ENCODE peak calls at places on chromosomes 12 and 14, in ten cellular contexts. One of them, this sample, is unnamed.

GRCh38 chr14:65277027-65277426 is 135.5 kb upstream of the FUT8 start:
- DNase-seq in choroid plexus epithelial cell: no peak
- DNase-seq in activated CD8-positive, alpha-beta memory T cell treated with anti-CD3 and anti-CD28 coated beads, Interleukin-2, amount 50 U/mL, for 48 hours: no peak
- DNase-seq in stimulated activated CD8-positive, alpha-beta memory T cell treated with anti-CD3 and anti-CD28 coated beads, Interleukin-2, amount 100 ng/mL, for 1 hour: no peak
- DNase-seq in A549: no peak
- DNase-seq in mucosa of descending colon: no peak
- DNase-seq in psoas muscle: no peak
- DNase-seq in fibroblast of gingiva: peak
- DNase-seq in aorta: no peak
- DNase-seq in left cardiac atrium: no peak
- DNase-seq in this sample: no peak

GRCh38 chr12:101783838-101784237 is 44.6 kb upstream of the SYCP3 start:
- DNase-seq in choroid plexus epithelial cell: no peak
- DNase-seq in activated CD8-positive, alpha-beta memory T cell treated with anti-CD3 and anti-CD28 coated beads, Interleukin-2, amount 50 U/mL, for 48 hours: no peak
- DNase-seq in stimulated activated CD8-positive, alpha-beta memory T cell treated with anti-CD3 and anti-CD28 coated beads, Interleukin-2, amount 100 ng/mL, for 1 hour: no peak
- DNase-seq in A549: no peak
- DNase-seq in mucosa of descending colon: no peak
- DNase-seq in psoas muscle: no peak
- DNase-seq in fibroblast of gingiva: no peak
- DNase-seq in aorta: no peak
- DNase-seq in left cardiac atrium: no peak
- DNase-seq in this sample: no peak

GRCh38 chr12:129203456-129203855 is 350.2 kb downstream of the GLT1D1 start:
- DNase-seq in choroid plexus epithelial cell: no peak
- DNase-seq in activated CD8-positive, alpha-beta memory T cell treated with anti-CD3 and anti-CD28 coated beads, Interleukin-2, amount 50 U/mL, for 48 hours: no peak
- DNase-seq in stimulated activated CD8-positive, alpha-beta memory T cell treated with anti-CD3 and anti-CD28 coated beads, Interleukin-2, amount 100 ng/mL, for 1 hour: no peak
- DNase-seq in A549: no peak
- DNase-seq in mucosa of descending colon: no peak
- DNase-seq in psoas muscle: no peak
- DNase-seq in fibroblast of gingiva: no peak
- DNase-seq in aorta: no peak
- DNase-seq in left cardiac atrium: no peak
- DNase-seq in this sample: no peak

GRCh38 chr12:52956987-52957386 is 8.1 kb downstream of the KRT18 start:
- DNase-seq in choroid plexus epithelial cell: peak
- DNase-seq in activated CD8-positive, alpha-beta memory T cell treated with anti-CD3 and anti-CD28 coated beads, Interleukin-2, amount 50 U/mL, for 48 hours: no peak
- DNase-seq in stimulated activated CD8-positive, alpha-beta memory T cell treated with anti-CD3 and anti-CD28 coated beads, Interleukin-2, amount 100 ng/mL, for 1 hour: no peak
- DNase-seq in A549: no peak
- DNase-seq in mucosa of descending colon: no peak
- DNase-seq in psoas muscle: no peak
- DNase-seq in fibroblast of gingiva: no peak
- DNase-seq in aorta: no peak
- DNase-seq in left cardiac atrium: no peak
- DNase-seq in this sample: no peak

GRCh38 chr14:51868405-51868804 is 8.0 kb downstream of the GNG2 start:
- DNase-seq in choroid plexus epithelial cell: no peak
- DNase-seq in activated CD8-positive, alpha-beta memory T cell treated with anti-CD3 and anti-CD28 coated beads, Interleukin-2, amount 50 U/mL, for 48 hours: no peak
- DNase-seq in stimulated activated CD8-positive, alpha-beta memory T cell treated with anti-CD3 and anti-CD28 coated beads, Interleukin-2, amount 100 ng/mL, for 1 hour: no peak
- DNase-seq in A549: no peak
- DNase-seq in mucosa of descending colon: no peak
- DNase-seq in psoas muscle: no peak
- DNase-seq in fibroblast of gingiva: no peak
- DNase-seq in aorta: no peak
- DNase-seq in left cardiac atrium: no peak
- DNase-seq in this sample: no peak

GRCh38 chr14:33512201-33512600 is 438.7 kb downstream of the EGLN3 start:
- DNase-seq in choroid plexus epithelial cell: peak
- DNase-seq in activated CD8-positive, alpha-beta memory T cell treated with anti-CD3 and anti-CD28 coated beads, Interleukin-2, amount 50 U/mL, for 48 hours: no peak
- DNase-seq in stimulated activated CD8-positive, alpha-beta memory T cell treated with anti-CD3 and anti-CD28 coated beads, Interleukin-2, amount 100 ng/mL, for 1 hour: no peak
- DNase-seq in A549: no peak
- DNase-seq in mucosa of descending colon: no peak
- DNase-seq in psoas muscle: no peak
- DNase-seq in fibroblast of gingiva: peak
- DNase-seq in aorta: no peak
- DNase-seq in left cardiac atrium: no peak
- DNase-seq in this sample: no peak

GRCh38 chr14:74973003-74973614 is 17.7 kb upstream of the PGF start:
- DNase-seq in choroid plexus epithelial cell: peak
- DNase-seq in activated CD8-positive, alpha-beta memory T cell treated with anti-CD3 and anti-CD28 coated beads, Interleukin-2, amount 50 U/mL, for 48 hours: peak
- DNase-seq in stimulated activated CD8-positive, alpha-beta memory T cell treated with anti-CD3 and anti-CD28 coated beads, Interleukin-2, amount 100 ng/mL, for 1 hour: no peak
- DNase-seq in A549: no peak
- DNase-seq in mucosa of descending colon: peak
- DNase-seq in psoas muscle: peak
- DNase-seq in fibroblast of gingiva: no peak
- DNase-seq in aorta: peak
- DNase-seq in left cardiac atrium: peak
- DNase-seq in this sample: no peak

GRCh38 chr12:34207858-34208257 is 185.6 kb downstream of the ALG10 start:
- DNase-seq in choroid plexus epithelial cell: no peak
- DNase-seq in activated CD8-positive, alpha-beta memory T cell treated with anti-CD3 and anti-CD28 coated beads, Interleukin-2, amount 50 U/mL, for 48 hours: no peak
- DNase-seq in stimulated activated CD8-positive, alpha-beta memory T cell treated with anti-CD3 and anti-CD28 coated beads, Interleukin-2, amount 100 ng/mL, for 1 hour: no peak
- DNase-seq in A549: no peak
- DNase-seq in mucosa of descending colon: no peak
- DNase-seq in psoas muscle: no peak
- DNase-seq in fibroblast of gingiva: no peak
- DNase-seq in aorta: no peak
- DNase-seq in left cardiac atrium: no peak
- DNase-seq in this sample: no peak

GRCh38 chr12:129607293-129607692 is 296.5 kb downstream of the TMEM132D start:
- DNase-seq in choroid plexus epithelial cell: peak
- DNase-seq in activated CD8-positive, alpha-beta memory T cell treated with anti-CD3 and anti-CD28 coated beads, Interleukin-2, amount 50 U/mL, for 48 hours: no peak
- DNase-seq in stimulated activated CD8-positive, alpha-beta memory T cell treated with anti-CD3 and anti-CD28 coated beads, Interleukin-2, amount 100 ng/mL, for 1 hour: no peak
- DNase-seq in A549: no peak
- DNase-seq in mucosa of descending colon: no peak
- DNase-seq in psoas muscle: no peak
- DNase-seq in fibroblast of gingiva: no peak
- DNase-seq in aorta: no peak
- DNase-seq in left cardiac atrium: no peak
- DNase-seq in this sample: no peak

GRCh38 chr12:24015771-24016170 is 66.3 kb upstream of the SOX5 start:
- DNase-seq in choroid plexus epithelial cell: no peak
- DNase-seq in activated CD8-positive, alpha-beta memory T cell treated with anti-CD3 and anti-CD28 coated beads, Interleukin-2, amount 50 U/mL, for 48 hours: no peak
- DNase-seq in stimulated activated CD8-positive, alpha-beta memory T cell treated with anti-CD3 and anti-CD28 coated beads, Interleukin-2, amount 100 ng/mL, for 1 hour: no peak
- DNase-seq in A549: no peak
- DNase-seq in mucosa of descending colon: no peak
- DNase-seq in psoas muscle: no peak
- DNase-seq in fibroblast of gingiva: no peak
- DNase-seq in aorta: no peak
- DNase-seq in left cardiac atrium: no peak
- DNase-seq in this sample: no peak

GRCh38 chr12:127342861-127343260 is 924.1 kb upstream of the TMEM132C start:
- DNase-seq in choroid plexus epithelial cell: no peak
- DNase-seq in activated CD8-positive, alpha-beta memory T cell treated with anti-CD3 and anti-CD28 coated beads, Interleukin-2, amount 50 U/mL, for 48 hours: no peak
- DNase-seq in stimulated activated CD8-positive, alpha-beta memory T cell treated with anti-CD3 and anti-CD28 coated beads, Interleukin-2, amount 100 ng/mL, for 1 hour: no peak
- DNase-seq in A549: no peak
- DNase-seq in mucosa of descending colon: no peak
- DNase-seq in psoas muscle: no peak
- DNase-seq in fibroblast of gingiva: peak
- DNase-seq in aorta: no peak
- DNase-seq in left cardiac atrium: no peak
- DNase-seq in this sample: no peak

GRCh38 chr12:24595652-24596235 is 353.2 kb downstream of the BCAT1 start:
- DNase-seq in choroid plexus epithelial cell: peak
- DNase-seq in activated CD8-positive, alpha-beta memory T cell treated with anti-CD3 and anti-CD28 coated beads, Interleukin-2, amount 50 U/mL, for 48 hours: no peak
- DNase-seq in stimulated activated CD8-positive, alpha-beta memory T cell treated with anti-CD3 and anti-CD28 coated beads, Interleukin-2, amount 100 ng/mL, for 1 hour: no peak
- DNase-seq in A549: no peak
- DNase-seq in mucosa of descending colon: no peak
- DNase-seq in psoas muscle: no peak
- DNase-seq in fibroblast of gingiva: no peak
- DNase-seq in aorta: no peak
- DNase-seq in left cardiac atrium: no peak
- DNase-seq in this sample: no peak

GRCh38 chr12:51262758-51263177 is 7.4 kb downstream of the SMAGP start:
- DNase-seq in choroid plexus epithelial cell: peak
- DNase-seq in activated CD8-positive, alpha-beta memory T cell treated with anti-CD3 and anti-CD28 coated beads, Interleukin-2, amount 50 U/mL, for 48 hours: no peak
- DNase-seq in stimulated activated CD8-positive, alpha-beta memory T cell treated with anti-CD3 and anti-CD28 coated beads, Interleukin-2, amount 100 ng/mL, for 1 hour: no peak
- DNase-seq in A549: peak
- DNase-seq in mucosa of descending colon: peak
- DNase-seq in psoas muscle: no peak
- DNase-seq in fibroblast of gingiva: peak
- DNase-seq in aorta: peak
- DNase-seq in left cardiac atrium: no peak
- DNase-seq in this sample: no peak

GRCh38 chr14:86091811-86092210 is 561.9 kb downstream of the FLRT2 start:
- DNase-seq in choroid plexus epithelial cell: no peak
- DNase-seq in activated CD8-positive, alpha-beta memory T cell treated with anti-CD3 and anti-CD28 coated beads, Interleukin-2, amount 50 U/mL, for 48 hours: no peak
- DNase-seq in stimulated activated CD8-positive, alpha-beta memory T cell treated with anti-CD3 and anti-CD28 coated beads, Interleukin-2, amount 100 ng/mL, for 1 hour: no peak
- DNase-seq in A549: no peak
- DNase-seq in mucosa of descending colon: no peak
- DNase-seq in psoas muscle: no peak
- DNase-seq in fibroblast of gingiva: no peak
- DNase-seq in aorta: no peak
- DNase-seq in left cardiac atrium: no peak
- DNase-seq in this sample: no peak

GRCh38 chr12:104204690-104205480 is 10.7 kb upstream of the TXNRD1 start:
- DNase-seq in choroid plexus epithelial cell: no peak
- DNase-seq in activated CD8-positive, alpha-beta memory T cell treated with anti-CD3 and anti-CD28 coated beads, Interleukin-2, amount 50 U/mL, for 48 hours: no peak
- DNase-seq in stimulated activated CD8-positive, alpha-beta memory T cell treated with anti-CD3 and anti-CD28 coated beads, Interleukin-2, amount 100 ng/mL, for 1 hour: no peak
- DNase-seq in A549: no peak
- DNase-seq in mucosa of descending colon: no peak
- DNase-seq in psoas muscle: no peak
- DNase-seq in fibroblast of gingiva: no peak
- DNase-seq in aorta: no peak
- DNase-seq in left cardiac atrium: no peak
- DNase-seq in this sample: no peak

GRCh38 chr14:104549536-104550339 is 29.8 kb upstream of the C14orf180 start:
- DNase-seq in choroid plexus epithelial cell: no peak
- DNase-seq in activated CD8-positive, alpha-beta memory T cell treated with anti-CD3 and anti-CD28 coated beads, Interleukin-2, amount 50 U/mL, for 48 hours: no peak
- DNase-seq in stimulated activated CD8-positive, alpha-beta memory T cell treated with anti-CD3 and anti-CD28 coated beads, Interleukin-2, amount 100 ng/mL, for 1 hour: no peak
- DNase-seq in A549: no peak
- DNase-seq in mucosa of descending colon: no peak
- DNase-seq in psoas muscle: no peak
- DNase-seq in fibroblast of gingiva: no peak
- DNase-seq in aorta: no peak
- DNase-seq in left cardiac atrium: no peak
- DNase-seq in this sample: no peak

GRCh38 chr14:54229136-54229535 is 167.7 kb upstream of the CDKN3 start:
- DNase-seq in choroid plexus epithelial cell: no peak
- DNase-seq in activated CD8-positive, alpha-beta memory T cell treated with anti-CD3 and anti-CD28 coated beads, Interleukin-2, amount 50 U/mL, for 48 hours: no peak
- DNase-seq in stimulated activated CD8-positive, alpha-beta memory T cell treated with anti-CD3 and anti-CD28 coated beads, Interleukin-2, amount 100 ng/mL, for 1 hour: no peak
- DNase-seq in A549: no peak
- DNase-seq in mucosa of descending colon: no peak
- DNase-seq in psoas muscle: no peak
- DNase-seq in fibroblast of gingiva: no peak
- DNase-seq in aorta: no peak
- DNase-seq in left cardiac atrium: no peak
- DNase-seq in this sample: no peak

GRCh38 chr14:51967521-51967920 is 21.8 kb upstream of the RTRAF start:
- DNase-seq in choroid plexus epithelial cell: no peak
- DNase-seq in activated CD8-positive, alpha-beta memory T cell treated with anti-CD3 and anti-CD28 coated beads, Interleukin-2, amount 50 U/mL, for 48 hours: no peak
- DNase-seq in stimulated activated CD8-positive, alpha-beta memory T cell treated with anti-CD3 and anti-CD28 coated beads, Interleukin-2, amount 100 ng/mL, for 1 hour: no peak
- DNase-seq in A549: no peak
- DNase-seq in mucosa of descending colon: no peak
- DNase-seq in psoas muscle: no peak
- DNase-seq in fibroblast of gingiva: no peak
- DNase-seq in aorta: no peak
- DNase-seq in left cardiac atrium: no peak
- DNase-seq in this sample: no peak

GRCh38 chr14:88005050-88005481 is at the start of gene GPR65:
- DNase-seq in choroid plexus epithelial cell: peak
- DNase-seq in activated CD8-positive, alpha-beta memory T cell treated with anti-CD3 and anti-CD28 coated beads, Interleukin-2, amount 50 U/mL, for 48 hours: no peak
- DNase-seq in stimulated activated CD8-positive, alpha-beta memory T cell treated with anti-CD3 and anti-CD28 coated beads, Interleukin-2, amount 100 ng/mL, for 1 hour: no peak
- DNase-seq in A549: no peak
- DNase-seq in mucosa of descending colon: no peak
- DNase-seq in psoas muscle: no peak
- DNase-seq in fibroblast of gingiva: no peak
- DNase-seq in aorta: no peak
- DNase-seq in left cardiac atrium: no peak
- DNase-seq in this sample: no peak

GRCh38 chr12:11228268-11228879 is 41.1 kb downstream of the PRB3 start:
- DNase-seq in choroid plexus epithelial cell: peak
- DNase-seq in activated CD8-positive, alpha-beta memory T cell treated with anti-CD3 and anti-CD28 coated beads, Interleukin-2, amount 50 U/mL, for 48 hours: peak
- DNase-seq in stimulated activated CD8-positive, alpha-beta memory T cell treated with anti-CD3 and anti-CD28 coated beads, Interleukin-2, amount 100 ng/mL, for 1 hour: no peak
- DNase-seq in A549: peak
- DNase-seq in mucosa of descending colon: peak
- DNase-seq in psoas muscle: no peak
- DNase-seq in fibroblast of gingiva: peak
- DNase-seq in aorta: no peak
- DNase-seq in left cardiac atrium: no peak
- DNase-seq in this sample: no peak

GRCh38 chr12:64744422-64745258 is 14.6 kb downstream of the GNS start:
- DNase-seq in choroid plexus epithelial cell: peak
- DNase-seq in activated CD8-positive, alpha-beta memory T cell treated with anti-CD3 and anti-CD28 coated beads, Interleukin-2, amount 50 U/mL, for 48 hours: no peak
- DNase-seq in stimulated activated CD8-positive, alpha-beta memory T cell treated with anti-CD3 and anti-CD28 coated beads, Interleukin-2, amount 100 ng/mL, for 1 hour: no peak
- DNase-seq in A549: peak
- DNase-seq in mucosa of descending colon: no peak
- DNase-seq in psoas muscle: no peak
- DNase-seq in fibroblast of gingiva: peak
- DNase-seq in aorta: no peak
- DNase-seq in left cardiac atrium: no peak
- DNase-seq in this sample: no peak

GRCh38 chr14:51209457-51209856 is 30.6 kb upstream of the TMX1 start:
- DNase-seq in choroid plexus epithelial cell: no peak
- DNase-seq in activated CD8-positive, alpha-beta memory T cell treated with anti-CD3 and anti-CD28 coated beads, Interleukin-2, amount 50 U/mL, for 48 hours: no peak
- DNase-seq in stimulated activated CD8-positive, alpha-beta memory T cell treated with anti-CD3 and anti-CD28 coated beads, Interleukin-2, amount 100 ng/mL, for 1 hour: no peak
- DNase-seq in A549: no peak
- DNase-seq in mucosa of descending colon: no peak
- DNase-seq in psoas muscle: no peak
- DNase-seq in fibroblast of gingiva: no peak
- DNase-seq in aorta: no peak
- DNase-seq in left cardiac atrium: no peak
- DNase-seq in this sample: no peak

GRCh38 chr14:33567736-33568124 is 383.1 kb downstream of the EGLN3 start:
- DNase-seq in choroid plexus epithelial cell: peak
- DNase-seq in activated CD8-positive, alpha-beta memory T cell treated with anti-CD3 and anti-CD28 coated beads, Interleukin-2, amount 50 U/mL, for 48 hours: no peak
- DNase-seq in stimulated activated CD8-positive, alpha-beta memory T cell treated with anti-CD3 and anti-CD28 coated beads, Interleukin-2, amount 100 ng/mL, for 1 hour: no peak
- DNase-seq in A549: no peak
- DNase-seq in mucosa of descending colon: no peak
- DNase-seq in psoas muscle: no peak
- DNase-seq in fibroblast of gingiva: no peak
- DNase-seq in aorta: no peak
- DNase-seq in left cardiac atrium: no peak
- DNase-seq in this sample: no peak

GRCh38 chr12:113863455-113863845 is 102.7 kb downstream of the RBM19 start:
- DNase-seq in choroid plexus epithelial cell: no peak
- DNase-seq in activated CD8-positive, alpha-beta memory T cell treated with anti-CD3 and anti-CD28 coated beads, Interleukin-2, amount 50 U/mL, for 48 hours: no peak
- DNase-seq in stimulated activated CD8-positive, alpha-beta memory T cell treated with anti-CD3 and anti-CD28 coated beads, Interleukin-2, amount 100 ng/mL, for 1 hour: no peak
- DNase-seq in A549: no peak
- DNase-seq in mucosa of descending colon: no peak
- DNase-seq in psoas muscle: no peak
- DNase-seq in fibroblast of gingiva: no peak
- DNase-seq in aorta: no peak
- DNase-seq in left cardiac atrium: no peak
- DNase-seq in this sample: no peak

GRCh38 chr12:19498099-19498498 is 58.8 kb downstream of the AEBP2 start:
- DNase-seq in choroid plexus epithelial cell: no peak
- DNase-seq in activated CD8-positive, alpha-beta memory T cell treated with anti-CD3 and anti-CD28 coated beads, Interleukin-2, amount 50 U/mL, for 48 hours: no peak
- DNase-seq in stimulated activated CD8-positive, alpha-beta memory T cell treated with anti-CD3 and anti-CD28 coated beads, Interleukin-2, amount 100 ng/mL, for 1 hour: no peak
- DNase-seq in A549: no peak
- DNase-seq in mucosa of descending colon: no peak
- DNase-seq in psoas muscle: no peak
- DNase-seq in fibroblast of gingiva: no peak
- DNase-seq in aorta: no peak
- DNase-seq in left cardiac atrium: no peak
- DNase-seq in this sample: no peak

GRCh38 chr14:68322970-68323620 is 469.8 kb downstream of the ZFP36L1 start:
- DNase-seq in choroid plexus epithelial cell: no peak
- DNase-seq in activated CD8-positive, alpha-beta memory T cell treated with anti-CD3 and anti-CD28 coated beads, Interleukin-2, amount 50 U/mL, for 48 hours: no peak
- DNase-seq in stimulated activated CD8-positive, alpha-beta memory T cell treated with anti-CD3 and anti-CD28 coated beads, Interleukin-2, amount 100 ng/mL, for 1 hour: no peak
- DNase-seq in A549: no peak
- DNase-seq in mucosa of descending colon: no peak
- DNase-seq in psoas muscle: no peak
- DNase-seq in fibroblast of gingiva: no peak
- DNase-seq in aorta: no peak
- DNase-seq in left cardiac atrium: no peak
- DNase-seq in this sample: no peak

GRCh38 chr14:104138098-104138890 is at the start of gene KIF26A:
- DNase-seq in choroid plexus epithelial cell: peak
- DNase-seq in activated CD8-positive, alpha-beta memory T cell treated with anti-CD3 and anti-CD28 coated beads, Interleukin-2, amount 50 U/mL, for 48 hours: peak
- DNase-seq in stimulated activated CD8-positive, alpha-beta memory T cell treated with anti-CD3 and anti-CD28 coated beads, Interleukin-2, amount 100 ng/mL, for 1 hour: no peak
- DNase-seq in A549: peak
- DNase-seq in mucosa of descending colon: peak
- DNase-seq in psoas muscle: peak
- DNase-seq in fibroblast of gingiva: no peak
- DNase-seq in aorta: peak
- DNase-seq in left cardiac atrium: peak
- DNase-seq in this sample: no peak

GRCh38 chr12:92753976-92754885 is 51.4 kb downstream of the PLEKHG7 start:
- DNase-seq in choroid plexus epithelial cell: no peak
- DNase-seq in activated CD8-positive, alpha-beta memory T cell treated with anti-CD3 and anti-CD28 coated beads, Interleukin-2, amount 50 U/mL, for 48 hours: no peak
- DNase-seq in stimulated activated CD8-positive, alpha-beta memory T cell treated with anti-CD3 and anti-CD28 coated beads, Interleukin-2, amount 100 ng/mL, for 1 hour: no peak
- DNase-seq in A549: no peak
- DNase-seq in mucosa of descending colon: no peak
- DNase-seq in psoas muscle: no peak
- DNase-seq in fibroblast of gingiva: no peak
- DNase-seq in aorta: no peak
- DNase-seq in left cardiac atrium: no peak
- DNase-seq in this sample: no peak